ENCODE peak calls at places on chromosome 6, in five cellular contexts. One of them, this sample, is unnamed. For H3K27me3, the result is how much of the 10 kb centered on the place peaks cover.

GRCh38 chr6:154229796-154230195 is 126.8 kb downstream of the IPCEF1 start:
- DNase-seq in astrocyte: no peak
- DNase-seq in A673: no peak
- DNase-seq in lower lobe of right lung: no peak
- DNase-seq in thoracic aorta: no peak
- DNase-seq in this sample: no peak

GRCh38 chr6:4913705-4914411 is 90.0 kb downstream of the RPP40 start:
- DNase-seq in astrocyte: no peak
- DNase-seq in A673: no peak
- DNase-seq in lower lobe of right lung: no peak
- DNase-seq in thoracic aorta: no peak
- DNase-seq in this sample: peak

GRCh38 chr6:143696327-143697000 is 18.7 kb downstream of the PHACTR2 start:
- DNase-seq in astrocyte: no peak
- DNase-seq in A673: no peak
- DNase-seq in lower lobe of right lung: no peak
- DNase-seq in thoracic aorta: no peak
- DNase-seq in this sample: no peak

GRCh38 chr6:111576302-111576701 is 29.4 kb downstream of the TRAF3IP2 start:
- DNase-seq in astrocyte: peak
- DNase-seq in A673: no peak
- DNase-seq in lower lobe of right lung: no peak
- DNase-seq in thoracic aorta: no peak
- DNase-seq in this sample: no peak

GRCh38 chr6:12351672-12352071 is 61.5 kb downstream of the EDN1 start:
- DNase-seq in astrocyte: no peak
- DNase-seq in A673: no peak
- DNase-seq in lower lobe of right lung: no peak
- DNase-seq in thoracic aorta: no peak
- DNase-seq in this sample: no peak

GRCh38 chr6:22247916-22248482 is 48.8 kb downstream of the PRL start:
- DNase-seq in astrocyte: peak
- DNase-seq in A673: peak
- DNase-seq in lower lobe of right lung: no peak
- DNase-seq in thoracic aorta: no peak
- DNase-seq in this sample: no peak

GRCh38 chr6:137549106-137549505 is 54.9 kb upstream of the OLIG3 start:
- DNase-seq in astrocyte: no peak
- DNase-seq in A673: no peak
- DNase-seq in lower lobe of right lung: no peak
- DNase-seq in thoracic aorta: no peak
- DNase-seq in this sample: no peak

GRCh38 chr6:145813285-145814034 is 1.1 kb downstream of the FBXO30 start:
- DNase-seq in astrocyte: peak
- DNase-seq in A673: peak
- DNase-seq in lower lobe of right lung: no peak
- DNase-seq in thoracic aorta: no peak
- DNase-seq in this sample: peak

GRCh38 chr6:118776607-118777549 is 117.1 kb upstream of the ASF1A start:
- DNase-seq in astrocyte: peak
- DNase-seq in A673: peak
- DNase-seq in lower lobe of right lung: no peak
- DNase-seq in thoracic aorta: peak
- DNase-seq in this sample: peak

GRCh38 chr6:104558746-104559145 is 301.0 kb downstream of the HACE1 start:
- DNase-seq in astrocyte: no peak
- DNase-seq in A673: no peak
- DNase-seq in lower lobe of right lung: no peak
- DNase-seq in thoracic aorta: no peak
- DNase-seq in this sample: no peak

GRCh38 chr6:1499798-1500197 is 109.9 kb upstream of the FOXC1 start:
- DNase-seq in astrocyte: no peak
- DNase-seq in A673: no peak
- DNase-seq in lower lobe of right lung: no peak
- DNase-seq in thoracic aorta: no peak
- DNase-seq in this sample: no peak

GRCh38 chr6:41175084-41175483 is 12.2 kb upstream of the TREM2 start:
- DNase-seq in astrocyte: no peak
- DNase-seq in A673: no peak
- DNase-seq in lower lobe of right lung: no peak
- DNase-seq in thoracic aorta: no peak
- DNase-seq in this sample: no peak

GRCh38 chr6:56148488-56149190 is 98.7 kb downstream of the COL21A1 start:
- DNase-seq in astrocyte: peak
- DNase-seq in A673: peak
- DNase-seq in lower lobe of right lung: no peak
- DNase-seq in thoracic aorta: no peak
- DNase-seq in this sample: no peak

GRCh38 chr6:152598858-152599537 is 38.2 kb downstream of the SYNE1 start:
- DNase-seq in astrocyte: no peak
- DNase-seq in A673: no peak
- DNase-seq in lower lobe of right lung: no peak
- DNase-seq in thoracic aorta: no peak
- DNase-seq in this sample: no peak

GRCh38 chr6:89675949-89676753 is 37.6 kb upstream of the LYRM2 start:
- DNase-seq in astrocyte: peak
- DNase-seq in A673: no peak
- DNase-seq in lower lobe of right lung: no peak
- DNase-seq in thoracic aorta: no peak
- DNase-seq in this sample: no peak

GRCh38 chr6:169839029-169839481 is 87.6 kb downstream of the ERMARD start:
- DNase-seq in astrocyte: no peak
- DNase-seq in A673: no peak
- DNase-seq in lower lobe of right lung: no peak
- DNase-seq in thoracic aorta: no peak
- DNase-seq in this sample: no peak

GRCh38 chr6:72464791-72465691 is 156.8 kb upstream of the KCNQ5 start:
- DNase-seq in astrocyte: peak
- DNase-seq in A673: no peak
- DNase-seq in lower lobe of right lung: no peak
- DNase-seq in thoracic aorta: no peak
- DNase-seq in this sample: peak

GRCh38 chr6:110548124-110548847 is 71.9 kb upstream of the SLC22A16 start:
- DNase-seq in astrocyte: no peak
- DNase-seq in A673: no peak
- DNase-seq in lower lobe of right lung: no peak
- DNase-seq in thoracic aorta: no peak
- DNase-seq in this sample: no peak

GRCh38 chr6:56752009-56752408 is 109.3 kb upstream of the DST start:
- DNase-seq in astrocyte: peak
- DNase-seq in A673: peak
- DNase-seq in lower lobe of right lung: no peak
- DNase-seq in thoracic aorta: no peak
- DNase-seq in this sample: peak

GRCh38 chr6:33586108-33586640 is 6.1 kb upstream of the BAK1 start:
- DNase-seq in astrocyte: no peak
- DNase-seq in A673: no peak
- DNase-seq in lower lobe of right lung: no peak
- DNase-seq in thoracic aorta: no peak
- DNase-seq in this sample: no peak

DNA sequence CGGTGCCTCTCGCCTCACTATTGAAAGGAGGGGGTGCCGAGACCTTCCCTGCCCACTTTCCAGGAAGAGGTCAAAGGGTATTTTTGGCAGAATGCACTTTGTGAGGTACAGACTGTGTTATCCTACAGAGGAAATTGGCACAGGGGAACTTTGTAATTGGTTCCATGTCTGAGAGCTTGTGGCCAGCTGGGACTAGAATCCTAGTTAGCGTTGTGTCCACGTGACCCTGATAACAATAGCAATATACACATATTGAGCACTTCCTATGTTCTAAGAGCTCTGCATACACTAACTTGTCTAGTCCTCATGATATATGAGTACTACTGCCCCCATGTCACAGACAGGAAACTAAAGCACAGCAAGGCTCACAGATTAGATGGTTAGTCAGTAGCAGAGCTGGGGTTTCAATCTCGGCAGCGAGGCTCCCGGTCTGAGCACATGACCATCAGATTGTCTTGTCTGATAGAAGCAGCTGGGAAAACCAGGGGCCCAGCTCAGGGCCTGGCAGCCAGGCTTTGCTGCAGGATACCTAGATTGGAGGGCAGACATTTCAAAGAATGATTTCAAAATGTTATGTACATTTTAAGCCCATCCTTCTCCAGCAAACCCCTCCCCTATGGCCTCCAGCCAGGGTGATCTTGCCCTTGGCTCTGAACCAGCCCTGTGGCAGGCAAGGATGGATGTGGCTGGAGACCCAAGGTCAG is 1.4 kb downstream of the MAPK13 start:
- DNase-seq in astrocyte: peak
- DNase-seq in A673: peak
- DNase-seq in lower lobe of right lung: no peak
- DNase-seq in thoracic aorta: no peak
- DNase-seq in this sample: peak
- H3K4me3 ChIP-seq in astrocyte: no peak
- H3K4me3 ChIP-seq in A673: no peak
- H3K4me3 ChIP-seq in lower lobe of right lung: peak
- H3K4me3 ChIP-seq in thoracic aorta: peak
- H3K4me3 ChIP-seq in this sample: peak

DNA sequence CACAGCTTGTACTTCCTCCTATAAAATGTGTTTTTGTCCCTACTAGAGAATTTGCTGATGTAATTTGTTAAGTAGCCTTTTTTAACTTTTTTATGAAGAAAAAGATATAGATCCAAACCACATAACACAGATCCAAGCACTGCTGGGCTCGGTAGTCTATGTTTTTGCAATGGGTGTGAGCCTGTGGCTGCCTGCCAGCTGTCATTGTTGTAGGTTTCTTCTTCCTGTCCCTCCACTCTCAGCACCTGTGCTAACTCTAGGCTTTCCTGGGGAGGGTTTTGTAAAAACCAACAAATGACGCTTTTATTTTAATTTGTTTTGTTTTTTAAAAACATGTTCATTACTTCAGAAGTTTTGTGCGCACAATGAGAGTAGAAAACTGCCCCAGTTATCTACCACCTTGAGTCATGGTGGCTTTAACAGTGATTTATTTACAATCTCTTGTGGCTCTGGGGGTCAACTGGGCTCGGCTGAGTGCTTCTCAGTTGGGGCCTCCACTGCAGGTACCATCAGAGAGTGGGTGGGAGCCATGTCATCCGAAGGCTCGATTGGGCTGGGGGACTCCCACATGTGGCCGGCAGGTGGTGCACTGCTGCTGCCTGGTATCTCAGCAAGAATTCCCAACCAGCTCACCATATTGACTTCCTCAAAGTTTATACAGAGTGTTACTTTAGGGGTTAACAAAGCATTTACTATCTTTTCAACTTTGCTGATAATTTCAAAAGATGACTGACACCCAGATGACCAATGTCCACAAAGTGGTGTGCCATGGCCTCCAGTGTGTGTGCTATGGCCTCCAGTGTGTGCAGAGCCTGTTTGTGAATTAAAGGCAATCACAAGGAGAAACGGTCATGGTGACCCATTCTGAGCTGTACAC is 3.0 kb upstream of the CCR6 start:
- DNase-seq in astrocyte: no peak
- DNase-seq in A673: no peak
- DNase-seq in lower lobe of right lung: no peak
- DNase-seq in thoracic aorta: no peak
- DNase-seq in this sample: no peak
- TF ChIP-seq CTCF in astrocyte: no peak
- TF ChIP-seq CTCF in A673: peak
- TF ChIP-seq CTCF in lower lobe of right lung: no peak
- TF ChIP-seq CTCF in thoracic aorta: no peak
- TF ChIP-seq CTCF in this sample: no peak

GRCh38 chr6:26329763-26330511 is 35.1 kb upstream of the BTN3A2 start:
- DNase-seq in astrocyte: peak
- DNase-seq in A673: peak
- DNase-seq in lower lobe of right lung: no peak
- DNase-seq in thoracic aorta: no peak
- DNase-seq in this sample: peak

GRCh38 chr6:26331809-26332226 is 33.2 kb upstream of the BTN3A2 start:
- DNase-seq in astrocyte: no peak
- DNase-seq in A673: no peak
- DNase-seq in lower lobe of right lung: no peak
- DNase-seq in thoracic aorta: no peak
- DNase-seq in this sample: no peak

GRCh38 chr6:26327450-26328264 is 37.3 kb upstream of the BTN3A2 start:
- DNase-seq in astrocyte: peak
- DNase-seq in A673: peak
- DNase-seq in lower lobe of right lung: no peak
- DNase-seq in thoracic aorta: no peak
- DNase-seq in this sample: peak

GRCh38 chr6:26330835-26331808 is 33.9 kb upstream of the BTN3A2 start:
- DNase-seq in astrocyte: peak
- DNase-seq in A673: peak
- DNase-seq in lower lobe of right lung: no peak
- DNase-seq in thoracic aorta: no peak
- DNase-seq in this sample: peak

GRCh38 chr6:26328265-26328844 is 36.6 kb upstream of the BTN3A2 start:
- DNase-seq in astrocyte: no peak
- DNase-seq in A673: peak
- DNase-seq in lower lobe of right lung: no peak
- DNase-seq in thoracic aorta: no peak
- DNase-seq in this sample: no peak
- H3K27me3 ChIP-seq in astrocyte: under half
- H3K27me3 ChIP-seq in A673: under half
- H3K27me3 ChIP-seq in lower lobe of right lung: half or more
- H3K27me3 ChIP-seq in thoracic aorta: under half
- H3K27me3 ChIP-seq in this sample: under half

DNA sequence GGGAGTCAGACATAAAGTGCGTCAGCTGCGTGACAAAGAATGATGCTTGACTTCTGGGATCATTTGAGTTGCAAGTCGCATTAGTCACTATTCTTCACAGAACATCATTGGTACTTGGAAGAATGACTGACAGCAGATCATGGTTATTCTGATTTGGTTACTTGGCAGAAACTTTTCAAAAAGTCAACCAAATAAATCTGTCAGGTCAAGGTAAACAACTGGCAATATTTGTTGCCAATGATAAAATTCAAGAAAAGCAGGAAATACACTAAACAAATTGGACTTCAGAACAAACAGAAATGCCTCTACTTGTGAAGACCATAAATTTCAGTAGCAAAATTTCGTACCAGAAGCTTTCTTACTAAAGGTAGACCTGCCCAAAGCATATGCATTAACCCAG is 221.6 kb downstream of the TFAP2A start:
- DNase-seq in astrocyte: no peak
- DNase-seq in A673: no peak
- DNase-seq in lower lobe of right lung: no peak
- DNase-seq in thoracic aorta: no peak
- DNase-seq in this sample: no peak
- H3K4me3 ChIP-seq in astrocyte: no peak
- H3K4me3 ChIP-seq in A673: no peak
- H3K4me3 ChIP-seq in lower lobe of right lung: no peak
- H3K4me3 ChIP-seq in thoracic aorta: no peak
- H3K4me3 ChIP-seq in this sample: no peak

GRCh38 chr6:126628125-126628524 is 288.2 kb downstream of the CENPW start:
- DNase-seq in astrocyte: no peak
- DNase-seq in A673: no peak
- DNase-seq in lower lobe of right lung: no peak
- DNase-seq in thoracic aorta: no peak
- DNase-seq in this sample: no peak
- TF ChIP-seq CTCF in astrocyte: no peak
- TF ChIP-seq CTCF in A673: no peak
- TF ChIP-seq CTCF in lower lobe of right lung: no peak
- TF ChIP-seq CTCF in thoracic aorta: no peak
- TF ChIP-seq CTCF in this sample: no peak

GRCh38 chr6:50959081-50959641 is 140.5 kb downstream of the TFAP2B start:
- DNase-seq in astrocyte: no peak
- DNase-seq in A673: no peak
- DNase-seq in lower lobe of right lung: no peak
- DNase-seq in thoracic aorta: no peak
- DNase-seq in this sample: no peak
- H3K27me3 ChIP-seq in astrocyte: under half
- H3K27me3 ChIP-seq in A673: under half
- H3K27me3 ChIP-seq in lower lobe of right lung: under half
- H3K27me3 ChIP-seq in thoracic aorta: under half
- H3K27me3 ChIP-seq in this sample: under half